ENCODE peak calls at places on chromosomes 3 and 15, in eight cellular contexts. Y is GM12878; K is endodermal cell; A is WERI-Rb-1; P is K562; O is small intestine; R is effector memory CD4-positive, alpha-beta T cell; Q is adrenal gland. W is an unnamed sample. For H3K9me3, the result is how much of the 10 kb centered on the place peaks cover.

GRCh38 chr3:84600703-84601225 is 358.0 kb upstream of the CADM2 start:
- DNase-seq in R (no peak), Y (no peak), K (no peak), P (no peak), A (no peak), O (no peak), Q (no peak), W (no peak)

GRCh38 chr3:2614578-2614977 is 495.6 kb downstream of the IL5RA start:
- DNase-seq in R (no peak), A (no peak), Y (no peak), O (no peak), K (no peak), P (no peak), Q (no peak), W (no peak)

GRCh38 chr3:113533534-113533892 is 1.2 kb downstream of the SIDT1 start:
- DNase-seq in P (no peak), O (peak), R (no peak), A (no peak), Y (no peak), K (no peak), Q (no peak), W (no peak)

GRCh38 chr15:39199076-39199475 is 381.8 kb upstream of the THBS1 start:
- DNase-seq in A (no peak), O (no peak), Y (no peak), R (no peak), Q (no peak), P (no peak), K (no peak), W (peak)

GRCh38 chr15:98889930-98890695 is 117.5 kb downstream of the PGPEP1L start:
- DNase-seq in Q (no peak), K (no peak), Y (no peak), O (peak), R (no peak), P (no peak), A (no peak), W (no peak)

GRCh38 chr3:149393355-149394165 is 16.1 kb upstream of the TM4SF1 start:
- DNase-seq in Q (peak), P (peak), Y (peak), O (peak), A (peak), K (peak), R (no peak), W (peak)

GRCh38 chr15:43204016-43204901 is 16.6 kb downstream of the EPB42 start:
- DNase-seq in Y (no peak), Q (peak), K (peak), P (peak), O (peak), A (peak), R (no peak), W (peak)

GRCh38 chr3:72547183-72547582 is 301.1 kb downstream of the SHQ1 start:
- DNase-seq in K (no peak), Y (no peak), Q (peak), A (no peak), P (no peak), R (no peak), O (no peak), W (no peak)

GRCh38 chr15:90020041-90020735 is 19.1 kb downstream of the ZNF710 start:
- DNase-seq in Y (no peak), R (no peak), K (no peak), A (no peak), P (no peak), Q (no peak), O (no peak), W (no peak)

GRCh38 chr3:194003128-194004057 is 132.6 kb upstream of the HES1 start:
- DNase-seq in P (peak), A (peak), R (no peak), O (peak), Y (peak), K (peak), Q (peak), W (peak)

GRCh38 chr3:21544076-21544462 is 206.9 kb downstream of the ZNF385D start:
- DNase-seq in Q (no peak), A (no peak), Y (no peak), P (no peak), O (no peak), R (no peak), K (no peak), W (no peak)

DNA sequence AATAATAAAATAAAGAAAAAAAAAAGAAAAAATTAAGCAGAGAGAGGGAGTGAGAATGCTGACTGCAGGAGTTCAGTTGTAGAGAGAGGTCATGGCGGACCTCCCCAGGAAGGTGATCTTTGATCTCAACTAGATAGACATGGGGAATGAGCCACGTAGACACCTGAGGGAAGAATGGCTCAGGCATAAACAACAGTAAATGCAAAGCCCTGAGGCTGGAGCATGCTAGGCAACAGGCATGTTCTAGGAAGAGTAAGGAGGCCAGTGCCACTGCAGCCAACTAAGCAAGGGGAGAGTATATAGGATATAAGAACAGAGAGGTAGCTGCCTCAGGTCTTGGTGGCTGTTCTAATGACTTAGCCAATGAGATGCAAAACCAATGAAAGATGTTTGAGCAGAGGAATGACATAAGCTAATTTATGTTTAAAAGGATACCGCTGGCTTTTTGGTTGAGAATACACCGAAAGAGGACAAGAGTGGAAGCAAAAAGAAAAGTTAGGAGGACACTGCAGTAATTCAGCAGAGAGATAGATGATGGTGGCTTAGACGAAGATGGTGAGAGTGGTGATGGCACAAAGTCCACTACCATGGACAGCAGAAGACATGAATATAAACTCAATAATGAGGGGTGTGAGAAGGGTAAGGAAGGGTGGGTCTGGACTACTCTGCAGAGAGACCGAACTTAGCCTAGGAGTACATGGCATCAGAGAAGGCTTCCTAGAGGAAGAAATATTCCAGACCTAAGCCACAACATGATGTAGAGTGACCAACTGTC is 174.6 kb downstream of the P3H2 start:
- DNase-seq in P (no peak), Q (no peak), R (no peak), O (no peak), K (no peak), A (no peak), Y (no peak), W (no peak)
- H3K9me3 ChIP-seq in P (under half), Q (under half), R (under half), O (under half), K (under half), A (under half), Y (under half), W (under half)

GRCh38 chr15:33543957-33544356 is 233.2 kb downstream of the RYR3 start:
- DNase-seq in K (no peak), R (no peak), Q (no peak), Y (no peak), A (peak), O (no peak), P (no peak), W (no peak)
- H3K4me3 ChIP-seq in K (no peak), R (no peak), Q (no peak), Y (no peak), A (no peak), O (no peak), P (no peak), W (no peak)

GRCh38 chr15:72760590-72761260 is 22.8 kb downstream of the ADPGK start:
- DNase-seq in Q (no peak), A (no peak), Y (no peak), R (no peak), O (no peak), K (no peak), P (no peak), W (no peak)
- H3K9me3 ChIP-seq in Q (under half), A (under half), Y (under half), R (under half), O (under half), K (under half), P (under half), W (under half)

GRCh38 chr3:187020376-187020775 is 90.0 kb downstream of the ST6GAL1 start:
- DNase-seq in K (no peak), Y (no peak), P (no peak), O (no peak), A (no peak), R (no peak), Q (no peak), W (no peak)
- H3K4me3 ChIP-seq in K (no peak), Y (no peak), P (no peak), O (no peak), A (no peak), R (no peak), Q (no peak), W (no peak)

GRCh38 chr15:25068696-25069095 is 113.9 kb downstream of the SNRPN start:
- DNase-seq in A (no peak), P (no peak), K (no peak), Q (no peak), Y (no peak), O (no peak), R (no peak), W (no peak)

GRCh38 chr15:25066708-25067107 is 111.9 kb downstream of the SNRPN start:
- DNase-seq in Q (no peak), R (no peak), Y (no peak), O (no peak), P (no peak), A (no peak), K (no peak), W (no peak)

GRCh38 chr15:25067725-25068309 is 113.0 kb downstream of the SNRPN start:
- DNase-seq in P (no peak), O (no peak), K (no peak), R (no peak), Q (no peak), A (no peak), Y (no peak), W (no peak)

GRCh38 chr15:25072857-25073476 is 118.2 kb downstream of the SNRPN start:
- DNase-seq in R (no peak), O (no peak), Y (no peak), P (no peak), K (no peak), Q (no peak), A (no peak), W (no peak)

GRCh38 chr15:25070357-25070963 is 115.7 kb downstream of the SNRPN start:
- DNase-seq in R (no peak), A (no peak), Q (no peak), K (no peak), Y (no peak), P (no peak), O (no peak), W (no peak)
- H3K9me3 ChIP-seq in R (half or more), A (half or more), Q (under half), K (half or more), Y (half or more), P (under half), O (under half), W (under half)

GRCh38 chr3:107599755-107600122 is 77.0 kb downstream of the BBX start:
- DNase-seq in O (no peak), A (no peak), Y (no peak), R (no peak), K (no peak), P (no peak), Q (no peak), W (no peak)
- H3K4me3 ChIP-seq in O (peak), A (peak), Y (peak), R (peak), K (peak), P (no peak), Q (no peak), W (no peak)

GRCh38 chr15:25091421-25092158 is 136.8 kb downstream of the SNRPN start:
- DNase-seq in A (no peak), R (no peak), O (no peak), K (peak), Q (no peak), Y (no peak), P (no peak), W (no peak)
- H3K9me3 ChIP-seq in A (under half), R (under half), O (under half), K (under half), Q (under half), Y (under half), P (under half), W (under half)

GRCh38 chr15:33314115-33314514 is 3.3 kb downstream of the RYR3 start:
- DNase-seq in R (no peak), Y (no peak), O (no peak), P (no peak), K (no peak), A (no peak), Q (no peak), W (no peak)

GRCh38 chr15:33310481-33311311 is at the start of gene RYR3:
- DNase-seq in Y (no peak), O (no peak), Q (no peak), P (no peak), R (no peak), K (peak), A (peak), W (no peak)

GRCh38 chr15:33309602-33310276 is 1.0 kb upstream of the RYR3 start:
- DNase-seq in K (peak), P (no peak), Q (peak), O (no peak), Y (no peak), R (no peak), A (peak), W (no peak)

GRCh38 chr15:33313491-33313890 is 2.7 kb downstream of the RYR3 start:
- DNase-seq in Q (no peak), O (no peak), Y (no peak), K (no peak), P (no peak), R (no peak), A (no peak), W (no peak)

DNA sequence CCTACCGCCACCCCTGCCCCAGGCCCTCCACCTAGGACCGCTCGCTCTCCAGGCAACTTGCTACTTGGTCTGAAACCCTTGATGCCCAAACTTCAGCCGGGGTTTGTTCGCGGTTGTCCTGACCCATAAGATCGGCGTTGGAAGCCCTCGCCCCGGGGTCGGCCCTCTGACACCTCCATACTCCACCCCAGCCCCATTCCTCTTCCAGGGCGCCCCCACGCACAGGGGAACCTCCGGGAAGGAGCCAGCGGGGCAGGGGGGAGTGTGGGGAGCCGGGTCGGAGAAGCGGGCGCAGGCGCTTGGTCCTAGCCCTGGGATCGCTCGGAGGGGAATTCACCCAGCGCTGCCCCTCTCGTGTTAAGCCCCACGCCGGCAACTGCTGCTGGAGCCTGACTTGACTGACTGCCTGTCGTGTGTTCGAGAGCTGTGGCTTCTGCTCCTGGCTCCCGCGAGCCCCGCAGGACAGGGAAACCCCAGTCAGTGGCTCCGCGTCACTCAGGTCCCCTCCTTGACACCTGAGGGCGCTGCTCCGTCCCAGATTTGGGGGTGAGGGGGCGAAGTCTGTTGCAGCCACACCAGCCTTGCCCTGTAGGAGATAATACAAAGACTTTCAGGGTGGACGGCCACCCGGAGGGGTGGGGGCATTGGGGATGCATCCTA is 675 bp downstream of the RYR3 start:
- DNase-seq in K (peak), A (peak), O (no peak), R (no peak), Y (no peak), P (no peak), Q (no peak), W (no peak)
- H3K4me3 ChIP-seq in K (peak), A (peak), O (no peak), R (no peak), Y (no peak), P (no peak), Q (no peak), W (no peak)

GRCh38 chr15:25051399-25052154 is 96.8 kb downstream of the SNRPN start:
- DNase-seq in O (no peak), Q (no peak), Y (no peak), A (no peak), P (no peak), R (no peak), K (no peak), W (no peak)
- H3K9me3 ChIP-seq in O (under half), Q (under half), Y (under half), A (half or more), P (under half), R (half or more), K (half or more), W (under half)

GRCh38 chr3:177597325-177598109 is 400.2 kb upstream of the TBL1XR1 start:
- DNase-seq in P (no peak), R (no peak), K (no peak), Q (peak), O (peak), A (no peak), Y (no peak), W (no peak)
- H3K4me3 ChIP-seq in P (no peak), R (peak), K (no peak), Q (no peak), O (no peak), A (no peak), Y (no peak), W (no peak)

W was measured in HAP-1.